ENCODE peak calls at places on chromosomes 4 and X, in ten cellular contexts. F is brain microvascular endothelial cell, J is SK-N-SH, D is fibroblast of lung, A is mesothelial cell of epicardium, Y is mammary epithelial cell, V is coronary artery, P is PC-9, U is fibroblast of mammary gland, R is psoas muscle. S is an unnamed sample.

GRCh38 chr4:171067422-171067821 is 745.8 kb upstream of the GALNTL6 start:
- DNase-seq in F (no peak), J (no peak), D (no peak), A (no peak), Y (no peak), V (no peak), P (no peak), U (peak), R (no peak), S (no peak)

GRCh38 chr4:151865327-151865726 is 104.5 kb upstream of the GATB start:
- DNase-seq in F (no peak), J (peak), D (no peak), A (no peak), Y (no peak), V (no peak), P (no peak), U (no peak), R (peak), S (no peak)

GRCh38 chr4:52852041-52852440 is 10.1 kb upstream of the RASL11B start:
- DNase-seq in F (no peak), J (no peak), D (no peak), A (no peak), Y (no peak), V (no peak), P (no peak), U (peak), R (no peak), S (no peak)

GRCh38 chrX:24777660-24778059 is 83.9 kb downstream of the POLA1 start:
- DNase-seq in F (no peak), J (no peak), D (no peak), A (no peak), Y (no peak), V (no peak), P (no peak), U (no peak), R (no peak), S (no peak)

GRCh38 chr4:136873555-136873954 is 658.7 kb downstream of the PCDH18 start:
- DNase-seq in F (no peak), J (no peak), D (no peak), A (no peak), Y (no peak), V (no peak), P (no peak), U (no peak), R (no peak), S (no peak)

GRCh38 chr4:139050436-139050835 is 34.9 kb downstream of the NOCT start:
- DNase-seq in F (no peak), J (no peak), D (peak), A (no peak), Y (no peak), V (no peak), P (no peak), U (peak), R (no peak), S (no peak)

GRCh38 chr4:108192056-108192455 is 23.3 kb upstream of the LEF1 start:
- DNase-seq in F (no peak), J (no peak), D (no peak), A (no peak), Y (no peak), V (no peak), P (no peak), U (no peak), R (no peak), S (no peak)

GRCh38 chrX:95318882-95319281 is 1365.8 kb upstream of the DIAPH2 start:
- DNase-seq in F (no peak), J (peak), D (no peak), A (no peak), Y (peak), V (no peak), P (no peak), U (peak), R (no peak), S (no peak)

GRCh38 chr4:725368-726234 is 20.0 kb downstream of the PCGF3 start:
- DNase-seq in F (no peak), J (no peak), D (no peak), A (no peak), Y (no peak), V (no peak), P (no peak), U (no peak), R (no peak), S (no peak)

GRCh38 chrX:115525486-115525885 is 35.5 kb upstream of the PLS3 start:
- DNase-seq in F (no peak), J (no peak), D (no peak), A (no peak), Y (peak), V (no peak), P (no peak), U (no peak), R (no peak), S (no peak)

GRCh38 chrX:2677764-2678163 is 13.3 kb upstream of the CD99 start:
- DNase-seq in F (peak), J (no peak), D (peak), A (no peak), Y (peak), V (peak), P (peak), U (peak), R (peak), S (peak)

GRCh38 chr4:110310795-110311194 is 112.4 kb upstream of the ELOVL6 start:
- DNase-seq in F (no peak), J (no peak), D (no peak), A (no peak), Y (no peak), V (no peak), P (no peak), U (peak), R (no peak), S (no peak)

GRCh38 chrX:129233791-129234190 is 289.5 kb downstream of the SMARCA1 start:
- DNase-seq in F (no peak), J (no peak), D (no peak), A (no peak), Y (no peak), V (no peak), P (no peak), U (no peak), R (no peak), S (no peak)

GRCh38 chrX:140821280-140821679 is 111.7 kb downstream of the LINC00632 start:
- DNase-seq in F (no peak), J (no peak), D (no peak), A (no peak), Y (no peak), V (no peak), P (no peak), U (no peak), R (no peak), S (no peak)

GRCh38 chr4:148226341-148226740 is 215.9 kb downstream of the NR3C2 start:
- DNase-seq in F (no peak), J (no peak), D (no peak), A (no peak), Y (no peak), V (no peak), P (no peak), U (no peak), R (no peak), S (no peak)

GRCh38 chr4:112168719-112169500 is 23.7 kb downstream of the FAM241A start:
- DNase-seq in F (no peak), J (no peak), D (no peak), A (no peak), Y (no peak), V (no peak), P (no peak), U (no peak), R (no peak), S (no peak)

GRCh38 chrX:131841496-131842410 is 181.3 kb upstream of the STK26 start:
- DNase-seq in F (peak), J (peak), D (peak), A (peak), Y (peak), V (no peak), P (peak), U (peak), R (no peak), S (no peak)

GRCh38 chr4:10104991-10105276 is 11.7 kb downstream of the WDR1 start:
- DNase-seq in F (no peak), J (no peak), D (no peak), A (no peak), Y (no peak), V (no peak), P (no peak), U (no peak), R (no peak), S (no peak)

GRCh38 chrX:112851806-112852205 is 11.2 kb upstream of the AMOT start:
- DNase-seq in F (no peak), J (no peak), D (peak), A (peak), Y (peak), V (no peak), P (peak), U (peak), R (no peak), S (no peak)

GRCh38 chrX:17435476-17435875 is 60.5 kb downstream of the NHS start:
- DNase-seq in F (no peak), J (no peak), D (no peak), A (no peak), Y (no peak), V (no peak), P (no peak), U (no peak), R (no peak), S (no peak)

GRCh38 chr4:120673696-120674095 is 248.8 kb downstream of the PRDM5 start:
- DNase-seq in F (no peak), J (no peak), D (no peak), A (no peak), Y (no peak), V (no peak), P (no peak), U (no peak), R (no peak), S (no peak)

GRCh38 chr4:7581477-7581876 is 146.7 kb upstream of the PSAPL1 start:
- DNase-seq in F (no peak), J (no peak), D (peak), A (peak), Y (no peak), V (no peak), P (peak), U (peak), R (no peak), S (no peak)

GRCh38 chr4:57424231-57424897 is 314.2 kb upstream of the IGFBP7 start:
- DNase-seq in F (peak), J (no peak), D (peak), A (no peak), Y (peak), V (peak), P (peak), U (peak), R (no peak), S (no peak)

GRCh38 chr4:31045724-31046318 is 325.7 kb downstream of the PCDH7 start:
- DNase-seq in F (peak), J (no peak), D (peak), A (no peak), Y (peak), V (no peak), P (peak), U (peak), R (no peak), S (no peak)
- TF ChIP-seq CTCF in F (peak), J (peak), D (no peak), A (peak), Y (peak), V (no peak), P (peak), U (peak), R (no peak), S (peak)

GRCh38 chrX:78119521-78120227 is 15.6 kb downstream of the PGK1 start:
- DNase-seq in F (no peak), J (no peak), D (no peak), A (no peak), Y (no peak), V (no peak), P (no peak), U (no peak), R (no peak), S (no peak)
- TF ChIP-seq CTCF in F (peak), J (peak), D (no peak), A (no peak), Y (peak), V (no peak), P (peak), U (no peak), R (no peak), S (peak)

GRCh38 chrX:96372313-96373046 is 312.2 kb upstream of the DIAPH2 start:
- DNase-seq in F (peak), J (peak), D (peak), A (no peak), Y (peak), V (no peak), P (peak), U (peak), R (no peak), S (no peak)
- TF ChIP-seq CTCF in F (peak), J (peak), D (peak), A (peak), Y (peak), V (peak), P (peak), U (peak), R (peak), S (peak)

DNA sequence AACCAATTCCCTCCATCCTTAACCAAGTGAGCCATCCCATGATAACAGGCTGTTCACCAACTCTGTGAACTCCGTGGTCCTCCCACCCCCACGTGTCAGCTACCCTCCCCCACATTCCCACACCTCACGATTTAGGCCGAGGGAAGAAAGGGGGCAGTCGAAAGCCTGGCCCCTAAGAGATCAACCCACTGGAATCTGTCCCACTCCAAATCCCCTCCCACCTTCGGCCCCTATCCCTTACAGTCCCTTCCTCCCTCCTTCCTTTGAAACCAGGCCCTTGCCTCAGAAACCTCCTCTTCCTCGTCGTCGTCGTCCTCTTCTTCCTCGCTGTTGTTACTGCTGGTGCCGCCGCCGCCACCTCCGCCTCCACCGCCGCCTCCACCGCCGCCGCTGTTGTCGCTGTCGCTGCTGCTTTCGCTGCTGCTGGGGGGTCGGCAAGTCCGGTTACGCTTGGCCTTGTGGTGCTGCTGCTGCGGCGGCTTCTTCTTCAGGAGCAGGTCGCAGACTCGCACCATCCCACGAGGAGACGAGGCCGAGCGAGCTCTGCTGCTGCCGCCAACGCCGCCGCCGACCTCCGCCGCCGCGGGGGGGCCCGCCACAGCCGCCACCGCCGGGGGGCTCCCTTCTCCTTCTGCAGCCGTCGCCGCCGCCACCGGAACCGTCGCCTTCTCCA is 467 bp downstream of the ANKRD17 start:
- DNase-seq in F (peak), J (peak), D (peak), A (peak), Y (peak), V (no peak), P (no peak), U (peak), R (no peak), S (no peak)
- TF ChIP-seq CTCF in F (no peak), J (peak), D (no peak), A (no peak), Y (peak), V (no peak), P (no peak), U (no peak), R (peak), S (peak)

GRCh38 chr4:37891221-37892159 is 606 bp downstream of the TBC1D1 start:
- DNase-seq in F (no peak), J (peak), D (peak), A (peak), Y (peak), V (peak), P (peak), U (peak), R (no peak), S (no peak)
- TF ChIP-seq CTCF in F (no peak), J (no peak), D (no peak), A (no peak), Y (no peak), V (no peak), P (no peak), U (no peak), R (no peak), S (no peak)

GRCh38 chrX:73855546-73855945 is 292.5 kb downstream of the CHIC1 start:
- DNase-seq in F (peak), J (peak), D (peak), A (peak), Y (peak), V (peak), P (peak), U (peak), R (peak), S (no peak)
- TF ChIP-seq CTCF in F (peak), J (peak), D (peak), A (peak), Y (peak), V (peak), P (peak), U (peak), R (peak), S (peak)

DNA sequence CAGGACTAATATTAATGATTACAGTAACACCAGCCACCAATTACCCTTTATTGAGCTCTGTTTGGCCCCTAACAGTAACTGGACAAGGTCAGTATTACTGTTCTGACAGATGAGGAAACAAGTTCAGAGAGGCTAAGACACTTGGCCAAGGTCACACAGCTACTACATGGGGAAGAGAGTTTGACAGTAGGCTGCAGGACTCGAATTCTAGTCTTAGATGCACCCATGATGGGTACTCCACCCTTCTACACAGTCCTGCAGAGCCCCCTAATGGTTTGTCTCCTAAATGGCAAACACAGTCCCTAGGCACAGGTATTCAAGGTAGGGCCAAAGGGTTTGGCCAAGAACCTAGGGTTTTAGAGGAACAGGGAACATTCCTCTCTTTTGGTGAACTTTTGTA is 93.9 kb downstream of the NSUN7 start:
- DNase-seq in F (no peak), J (no peak), D (no peak), A (no peak), Y (no peak), V (no peak), P (no peak), U (no peak), R (no peak), S (no peak)
- TF ChIP-seq CTCF in F (peak), J (no peak), D (no peak), A (no peak), Y (no peak), V (no peak), P (peak), U (peak), R (peak), S (no peak)

DNA sequence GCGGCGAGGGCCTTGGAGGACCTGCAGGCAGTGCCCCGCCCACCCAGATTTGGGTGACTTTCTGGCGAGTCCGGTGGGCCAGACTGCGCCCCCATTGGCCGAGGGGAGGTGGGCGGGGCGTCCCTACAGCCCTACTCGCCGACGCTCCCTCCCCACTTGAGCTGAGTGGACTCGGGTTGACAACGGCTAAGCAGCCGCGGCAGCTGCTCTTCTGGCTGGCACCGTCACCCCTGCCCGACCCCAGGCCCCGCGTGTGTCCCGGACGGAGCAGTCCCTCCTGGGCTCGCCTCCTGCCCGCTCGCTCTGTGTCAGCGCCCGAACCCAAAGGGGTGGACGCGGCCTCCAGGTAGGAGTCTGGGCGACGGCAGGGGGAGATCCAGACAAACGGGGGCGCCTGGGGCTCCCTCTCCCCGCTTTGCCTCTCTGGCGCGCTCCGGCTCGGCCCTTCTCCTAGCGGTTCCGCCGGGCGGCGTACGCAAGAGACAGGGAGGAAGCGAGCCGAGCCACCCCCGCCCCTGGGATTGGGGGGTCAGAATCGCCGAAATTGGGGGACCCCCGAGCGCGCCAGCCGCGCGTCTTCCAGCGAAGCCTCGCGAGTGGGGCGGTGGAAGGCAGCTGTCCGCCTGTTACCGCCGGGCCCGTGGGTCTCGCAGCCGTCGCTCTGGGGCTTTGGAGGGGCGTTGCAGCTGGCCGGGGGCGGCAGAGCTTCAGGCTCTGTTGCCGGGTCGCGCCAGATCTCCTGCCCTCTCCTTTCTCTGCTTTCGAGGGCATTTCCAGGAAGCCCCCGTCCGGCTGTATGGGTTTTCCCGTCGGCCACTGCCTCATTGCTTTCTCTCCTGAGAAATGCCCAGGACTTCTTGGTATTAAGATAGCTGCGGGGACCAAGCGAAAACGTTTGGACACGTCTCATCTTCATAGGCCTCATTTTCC is 46.3 kb downstream of the STARD8 start:
- DNase-seq in F (no peak), J (peak), D (peak), A (peak), Y (peak), V (peak), P (peak), U (peak), R (peak), S (no peak)
- TF ChIP-seq CTCF in F (no peak), J (no peak), D (no peak), A (no peak), Y (no peak), V (no peak), P (no peak), U (no peak), R (no peak), S (no peak)

GRCh38 chrX:55169782-55170181 is 50.4 kb upstream of the PAGE5 start:
- DNase-seq in F (no peak), J (no peak), D (no peak), A (no peak), Y (no peak), V (no peak), P (no peak), U (no peak), R (no peak), S (no peak)
- TF ChIP-seq CTCF in F (no peak), J (no peak), D (no peak), A (no peak), Y (no peak), V (no peak), P (no peak), U (no peak), R (no peak), S (no peak)